ENCODE peak calls at places on chromosomes 11 and 22, in nine cellular contexts. B is GM23338, L is astrocyte, K is PC-3, O is brain microvascular endothelial cell, J is neural progenitor cell, C is cardiac muscle cell, I is RWPE1, X is psoas muscle. N is an unnamed sample.

GRCh38 chr11:76642341-76642740 is 28.2 kb downstream of the LRRC32 start:
- DNase-seq in I (no peak), L (no peak), J (no peak), B (no peak), C (no peak), O (no peak), K (no peak), X (no peak), N (no peak)

GRCh38 chr11:64437426-64437825 is 78.5 kb downstream of the RPS6KA4 start:
- DNase-seq in X (no peak), C (no peak), K (no peak), I (peak), J (no peak), B (no peak), L (no peak), O (no peak), N (no peak)

GRCh38 chr11:120881591-120881990 is 142.3 kb upstream of the TBCEL start:
- DNase-seq in K (no peak), C (no peak), X (no peak), I (no peak), O (no peak), J (no peak), B (no peak), L (peak), N (no peak)

GRCh38 chr11:117993988-117994741 is 8.0 kb downstream of the IL10RA start:
- DNase-seq in O (no peak), I (no peak), X (no peak), L (no peak), B (no peak), K (no peak), J (no peak), C (no peak), N (no peak)

GRCh38 chr22:21069375-21069774 is 23.6 kb downstream of the LRRC74B start:
- DNase-seq in B (no peak), X (no peak), K (no peak), I (no peak), L (no peak), J (no peak), C (no peak), O (no peak), N (no peak)

GRCh38 chr22:46147061-46147460 is 3.3 kb upstream of the PPARA start:
- DNase-seq in L (no peak), I (no peak), C (no peak), X (no peak), O (no peak), K (no peak), J (no peak), B (no peak), N (no peak)

GRCh38 chr11:13434247-13435205 is 28.5 kb downstream of the BTBD10 start:
- DNase-seq in L (peak), O (no peak), C (no peak), B (peak), X (no peak), I (peak), K (no peak), J (peak), N (no peak)

GRCh38 chr22:46854125-46854870 is 91.8 kb downstream of the TBC1D22A start:
- DNase-seq in J (no peak), L (no peak), C (no peak), K (no peak), X (no peak), O (peak), B (peak), I (no peak), N (peak)

GRCh38 chr22:47282366-47282765 is 519.9 kb downstream of the TBC1D22A start:
- DNase-seq in O (no peak), J (no peak), X (no peak), C (no peak), B (no peak), I (no peak), K (no peak), L (no peak), N (no peak)

GRCh38 chr22:19892925-19893324 is 38.3 kb upstream of the GNB1L start:
- DNase-seq in L (no peak), B (no peak), J (no peak), I (no peak), K (no peak), X (no peak), C (no peak), O (no peak), N (no peak)

GRCh38 chr22:33770723-33771122 is 149.6 kb downstream of the LARGE1 start:
- DNase-seq in J (no peak), I (no peak), C (peak), B (no peak), K (no peak), O (no peak), X (no peak), L (no peak), N (no peak)

GRCh38 chr11:45794169-45794568 is 10.8 kb upstream of the SLC35C1 start:
- DNase-seq in O (no peak), C (no peak), X (no peak), I (no peak), L (no peak), K (no peak), B (no peak), J (no peak), N (no peak)

GRCh38 chr11:28146123-28146751 is 38.0 kb downstream of the METTL15 start:
- DNase-seq in L (peak), I (peak), O (peak), C (no peak), J (peak), X (no peak), B (no peak), K (peak), N (no peak)

GRCh38 chr11:17263803-17264202 is 12.7 kb upstream of the NUCB2 start:
- DNase-seq in C (no peak), X (no peak), I (peak), L (peak), O (no peak), J (no peak), K (peak), B (no peak), N (no peak)

GRCh38 chr11:123145220-123145619 is 49.8 kb downstream of the CLMP start:
- DNase-seq in X (peak), C (no peak), L (peak), J (no peak), I (peak), O (peak), K (peak), B (no peak), N (no peak)

GRCh38 chr22:48717076-48717810 is 1110.4 kb downstream of the BRD1 start:
- DNase-seq in X (no peak), B (no peak), J (no peak), K (no peak), L (no peak), C (no peak), O (no peak), I (no peak), N (no peak)

GRCh38 chr11:42171046-42171445 is 711.6 kb upstream of the LRRC4C start:
- DNase-seq in K (no peak), C (no peak), I (no peak), J (no peak), X (no peak), O (no peak), B (no peak), L (no peak), N (no peak)

DNA sequence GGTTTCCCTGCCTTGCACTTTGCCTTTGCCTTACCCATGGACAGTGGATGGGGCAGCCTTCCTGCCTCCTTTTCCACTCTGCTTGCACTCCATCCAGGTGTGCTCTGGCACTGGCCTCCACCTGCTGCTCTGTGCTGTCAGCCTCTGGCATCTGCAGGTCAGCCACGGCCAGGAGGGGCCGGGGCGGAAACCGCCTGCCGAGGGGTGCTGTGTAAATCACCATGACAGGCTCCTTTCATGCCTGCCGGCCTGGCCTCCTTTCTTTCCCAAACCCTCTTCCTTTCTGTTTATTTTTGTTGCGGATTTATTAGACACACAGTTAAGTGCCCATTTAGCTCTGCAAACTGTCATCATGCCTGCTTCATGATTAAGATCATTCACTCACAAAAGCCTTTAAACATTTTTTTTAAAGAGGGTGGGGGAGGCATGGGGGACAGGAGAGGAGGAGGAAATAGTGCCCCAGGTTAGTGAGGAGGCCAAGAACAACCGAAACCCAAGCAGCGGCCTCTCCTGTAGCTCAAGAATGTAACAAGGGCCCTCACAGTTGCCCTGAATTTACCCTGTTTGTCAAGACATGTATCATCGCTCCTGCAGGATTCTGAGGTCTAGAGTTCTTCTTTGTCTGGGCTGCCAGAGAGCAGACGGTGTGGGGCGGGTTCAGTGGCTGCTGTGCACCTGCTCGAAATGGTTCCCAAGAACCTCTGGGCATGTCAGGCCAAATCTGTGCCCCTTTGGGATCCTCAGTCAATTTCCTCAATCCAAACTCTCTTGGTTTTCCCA is 83.3 kb downstream of the BARX2 start:
- DNase-seq in B (no peak), K (peak), J (no peak), O (no peak), I (no peak), X (no peak), C (no peak), L (no peak), N (no peak)
- H3K27ac ChIP-seq in B (no peak), K (peak), J (no peak), O (no peak), I (no peak), X (no peak), C (no peak), L (no peak), N (no peak)

GRCh38 chr11:88281317-88281712 is 56.2 kb downstream of the CTSC start:
- DNase-seq in O (no peak), B (no peak), C (no peak), J (peak), X (no peak), K (peak), L (no peak), I (no peak), N (no peak)
- TF ChIP-seq CTCF in O (peak), B (peak), C (peak), J (peak), X (peak), K (peak), L (no peak), I (no peak), N (no peak)

GRCh38 chr22:35838849-35839646 is 121.4 kb downstream of the APOL5 start:
- DNase-seq in O (peak), L (peak), I (peak), K (peak), B (peak), J (peak), C (peak), X (no peak), N (peak)

GRCh38 chr22:35841907-35842518 is 124.3 kb downstream of the APOL5 start:
- DNase-seq in J (no peak), B (no peak), C (no peak), L (no peak), O (no peak), X (no peak), K (no peak), I (no peak), N (no peak)

GRCh38 chr22:35837328-35837727 is 119.7 kb downstream of the APOL5 start:
- DNase-seq in O (no peak), I (no peak), C (no peak), X (no peak), J (no peak), L (no peak), K (no peak), B (no peak), N (no peak)

GRCh38 chr22:35842519-35842913 is 124.8 kb downstream of the APOL5 start:
- DNase-seq in B (no peak), C (no peak), J (no peak), X (no peak), O (no peak), I (no peak), L (no peak), K (no peak), N (no peak)

GRCh38 chr22:35839811-35840739 is 122.4 kb downstream of the APOL5 start:
- DNase-seq in B (peak), X (peak), K (peak), C (peak), L (peak), O (peak), I (peak), J (peak), N (peak)
- H3K27ac ChIP-seq in B (peak), X (peak), K (peak), C (peak), L (peak), O (peak), I (peak), J (peak), N (peak)

DNA sequence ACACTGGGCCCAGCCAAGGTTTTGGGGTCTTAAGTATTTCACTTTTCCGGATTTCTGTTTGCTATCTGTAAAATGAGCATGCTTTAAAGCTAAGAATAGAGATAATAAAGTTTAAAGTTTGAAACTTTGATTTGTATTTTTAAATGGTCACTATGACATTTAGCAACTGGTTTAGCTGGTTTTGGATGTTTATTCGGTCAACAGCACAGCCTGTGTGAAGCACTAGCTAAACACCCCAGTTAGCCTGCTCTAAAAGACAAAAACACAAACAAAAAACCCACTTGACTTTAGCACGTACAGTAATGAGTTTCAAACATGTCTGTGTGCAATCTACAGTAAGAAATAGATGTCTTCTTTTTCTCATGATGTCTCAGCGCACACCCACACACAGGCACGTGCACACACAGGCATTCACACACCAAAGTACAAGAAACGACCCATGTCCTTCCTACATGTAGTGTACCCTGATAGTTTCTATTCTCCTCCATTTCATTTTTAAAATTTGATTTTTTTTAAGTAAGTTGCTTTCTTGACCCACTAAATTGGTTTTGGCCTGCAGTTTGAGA is 29.4 kb downstream of the SLC1A2 start:
- DNase-seq in L (no peak), O (no peak), B (no peak), K (peak), I (no peak), J (no peak), X (no peak), C (no peak), N (no peak)
- TF ChIP-seq CTCF in L (no peak), O (no peak), B (no peak), K (no peak), I (no peak), J (no peak), X (no peak), C (no peak), N (no peak)

GRCh38 chr11:112216591-112217105 is 9.6 kb upstream of the PTS start:
- DNase-seq in K (peak), I (no peak), X (no peak), J (no peak), B (no peak), O (no peak), C (no peak), L (peak), N (no peak)
- H3K27ac ChIP-seq in K (no peak), I (no peak), X (no peak), J (no peak), B (no peak), O (no peak), C (no peak), L (no peak), N (no peak)

DNA sequence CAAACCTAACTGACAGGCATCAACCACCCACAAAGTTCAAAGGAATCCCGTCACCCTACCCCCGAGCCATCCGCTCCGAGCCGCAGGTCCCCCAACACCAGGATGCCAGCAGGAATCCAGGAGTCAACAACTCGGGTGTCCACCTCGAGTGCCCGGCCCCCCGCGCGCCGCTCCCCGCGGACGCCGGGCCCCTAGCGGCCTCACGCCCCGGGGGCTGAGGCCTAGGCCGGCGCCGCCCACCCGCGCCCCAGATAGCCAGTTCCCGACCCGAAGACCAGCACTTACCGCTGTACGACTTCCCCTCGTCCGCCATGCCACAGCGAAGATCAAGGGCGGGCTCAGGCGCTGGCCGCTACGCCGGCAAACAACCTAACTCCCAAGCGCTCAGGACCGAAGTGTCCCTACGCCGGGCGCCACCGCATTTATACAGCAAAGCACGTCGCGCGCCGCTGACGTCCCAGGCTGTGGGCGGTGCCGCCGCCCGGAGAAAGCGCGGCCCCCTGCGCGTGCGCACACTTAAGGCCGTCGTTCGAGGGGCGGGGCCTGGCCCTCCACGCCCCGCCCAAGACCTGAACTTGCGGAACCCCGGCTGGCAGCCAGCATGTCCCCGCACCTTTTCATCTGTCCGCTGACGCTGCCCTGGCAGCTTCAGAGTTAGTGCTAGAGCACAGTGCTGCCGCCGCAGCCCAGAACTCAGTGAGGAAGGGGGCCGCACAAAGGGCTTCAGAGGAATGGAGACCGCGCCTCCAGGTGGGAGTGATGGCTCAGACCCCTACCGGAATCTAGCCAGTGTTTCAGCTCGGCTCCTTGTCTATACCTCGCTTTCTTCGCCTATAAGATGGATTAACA is at the start of gene NXF1:
- DNase-seq in C (peak), I (peak), K (peak), J (peak), B (peak), O (peak), X (peak), L (peak), N (peak)
- TF ChIP-seq CTCF in C (no peak), I (no peak), K (peak), J (peak), B (peak), O (peak), X (no peak), L (no peak), N (no peak)